ENCODE peak calls at places on chromosomes 5 and 9, in five cellular contexts. One of them, this sample, is unnamed.

GRCh38 chr5:143916441-143916840 is 104.5 kb downstream of the HMHB1 start:
- DNase-seq in T-cell: no peak
- DNase-seq in aorta: no peak
- DNase-seq in activated effector memory CD4-positive, alpha-beta T cell treated with Interleukin-2 at 50 U/mL for 16 hours: no peak
- DNase-seq in upper lobe of left lung: no peak
- DNase-seq in this sample: peak; percentile 25

GRCh38 chr5:28648108-28648507 is 1609.7 kb upstream of the CDH9 start:
- DNase-seq in T-cell: no peak
- DNase-seq in aorta: no peak
- DNase-seq in activated effector memory CD4-positive, alpha-beta T cell treated with Interleukin-2 at 50 U/mL for 16 hours: no peak
- DNase-seq in upper lobe of left lung: no peak
- DNase-seq in this sample: no peak

GRCh38 chr5:166581827-166582226 is 1709.6 kb upstream of the WWC1 start:
- DNase-seq in T-cell: no peak
- DNase-seq in aorta: no peak
- DNase-seq in activated effector memory CD4-positive, alpha-beta T cell treated with Interleukin-2 at 50 U/mL for 16 hours: no peak
- DNase-seq in upper lobe of left lung: no peak
- DNase-seq in this sample: no peak

GRCh38 chr5:113489299-113489698 is 1.0 kb upstream of the MCC start:
- DNase-seq in T-cell: no peak
- DNase-seq in aorta: no peak
- DNase-seq in activated effector memory CD4-positive, alpha-beta T cell treated with Interleukin-2 at 50 U/mL for 16 hours: no peak
- DNase-seq in upper lobe of left lung: no peak
- DNase-seq in this sample: peak; percentile 99

GRCh38 chr5:133234911-133235310 is 183.1 kb downstream of the HSPA4 start:
- DNase-seq in T-cell: no peak
- DNase-seq in aorta: no peak
- DNase-seq in activated effector memory CD4-positive, alpha-beta T cell treated with Interleukin-2 at 50 U/mL for 16 hours: no peak
- DNase-seq in upper lobe of left lung: no peak
- DNase-seq in this sample: no peak

GRCh38 chr9:101578378-101578777 is 16.4 kb downstream of the PPP3R2 start:
- DNase-seq in T-cell: no peak
- DNase-seq in aorta: no peak
- DNase-seq in activated effector memory CD4-positive, alpha-beta T cell treated with Interleukin-2 at 50 U/mL for 16 hours: no peak
- DNase-seq in upper lobe of left lung: no peak
- DNase-seq in this sample: no peak

GRCh38 chr9:124019771-124020519 is 8.4 kb downstream of the LHX2 start:
- DNase-seq in T-cell: no peak
- DNase-seq in aorta: peak; percentile 17
- DNase-seq in activated effector memory CD4-positive, alpha-beta T cell treated with Interleukin-2 at 50 U/mL for 16 hours: no peak
- DNase-seq in upper lobe of left lung: no peak
- DNase-seq in this sample: no peak

GRCh38 chr5:141172381-141173204 is at the start of gene PCDHB7:
- DNase-seq in T-cell: no peak
- DNase-seq in aorta: peak; percentile 44
- DNase-seq in activated effector memory CD4-positive, alpha-beta T cell treated with Interleukin-2 at 50 U/mL for 16 hours: no peak
- DNase-seq in upper lobe of left lung: no peak
- DNase-seq in this sample: peak; percentile 56

GRCh38 chr5:41392016-41392415 is 118.4 kb downstream of the PLCXD3 start:
- DNase-seq in T-cell: no peak
- DNase-seq in aorta: no peak
- DNase-seq in activated effector memory CD4-positive, alpha-beta T cell treated with Interleukin-2 at 50 U/mL for 16 hours: no peak
- DNase-seq in upper lobe of left lung: no peak
- DNase-seq in this sample: no peak

GRCh38 chr9:20980713-20981481 is 50.5 kb downstream of the HACD4 start:
- DNase-seq in T-cell: no peak
- DNase-seq in aorta: no peak
- DNase-seq in activated effector memory CD4-positive, alpha-beta T cell treated with Interleukin-2 at 50 U/mL for 16 hours: no peak
- DNase-seq in upper lobe of left lung: no peak
- DNase-seq in this sample: peak; percentile 74

GRCh38 chr5:135964670-135965320 is 10.0 kb upstream of the LECT2 start:
- DNase-seq in T-cell: no peak
- DNase-seq in aorta: no peak
- DNase-seq in activated effector memory CD4-positive, alpha-beta T cell treated with Interleukin-2 at 50 U/mL for 16 hours: no peak
- DNase-seq in upper lobe of left lung: no peak
- DNase-seq in this sample: peak; percentile 28

GRCh38 chr9:115786321-115786720 is 367.3 kb upstream of the PAPPA start:
- DNase-seq in T-cell: no peak
- DNase-seq in aorta: no peak
- DNase-seq in activated effector memory CD4-positive, alpha-beta T cell treated with Interleukin-2 at 50 U/mL for 16 hours: no peak
- DNase-seq in upper lobe of left lung: no peak
- DNase-seq in this sample: no peak

GRCh38 chr9:81268048-81268447 is 421.3 kb downstream of the TLE1 start:
- DNase-seq in T-cell: no peak
- DNase-seq in aorta: no peak
- DNase-seq in activated effector memory CD4-positive, alpha-beta T cell treated with Interleukin-2 at 50 U/mL for 16 hours: no peak
- DNase-seq in upper lobe of left lung: no peak
- DNase-seq in this sample: no peak

GRCh38 chr9:98940278-98940677 is 3.4 kb upstream of the COL15A1 start:
- DNase-seq in T-cell: no peak
- DNase-seq in aorta: no peak
- DNase-seq in activated effector memory CD4-positive, alpha-beta T cell treated with Interleukin-2 at 50 U/mL for 16 hours: no peak
- DNase-seq in upper lobe of left lung: no peak
- DNase-seq in this sample: no peak

GRCh38 chr9:2662496-2662895 is 40.9 kb downstream of the VLDLR start:
- DNase-seq in T-cell: no peak
- DNase-seq in aorta: no peak
- DNase-seq in activated effector memory CD4-positive, alpha-beta T cell treated with Interleukin-2 at 50 U/mL for 16 hours: no peak
- DNase-seq in upper lobe of left lung: no peak
- DNase-seq in this sample: peak; percentile 3

GRCh38 chr9:33628865-33629410 is 104.9 kb downstream of the ANKRD18B start:
- DNase-seq in T-cell: peak; percentile 11
- DNase-seq in aorta: no peak
- DNase-seq in activated effector memory CD4-positive, alpha-beta T cell treated with Interleukin-2 at 50 U/mL for 16 hours: no peak
- DNase-seq in upper lobe of left lung: peak; percentile 55
- DNase-seq in this sample: no peak

GRCh38 chr9:5764130-5764868 is 68.6 kb downstream of the ERMP1 start:
- DNase-seq in T-cell: no peak
- DNase-seq in aorta: no peak
- DNase-seq in activated effector memory CD4-positive, alpha-beta T cell treated with Interleukin-2 at 50 U/mL for 16 hours: no peak
- DNase-seq in upper lobe of left lung: no peak
- DNase-seq in this sample: no peak

GRCh38 chr9:88786291-88787054 is 204.8 kb upstream of the S1PR3 start:
- DNase-seq in T-cell: no peak
- DNase-seq in aorta: no peak
- DNase-seq in activated effector memory CD4-positive, alpha-beta T cell treated with Interleukin-2 at 50 U/mL for 16 hours: no peak
- DNase-seq in upper lobe of left lung: no peak
- DNase-seq in this sample: no peak

GRCh38 chr9:9054354-9054992 is 1254.9 kb upstream of the DMAC1 start:
- DNase-seq in T-cell: no peak
- DNase-seq in aorta: no peak
- DNase-seq in activated effector memory CD4-positive, alpha-beta T cell treated with Interleukin-2 at 50 U/mL for 16 hours: no peak
- DNase-seq in upper lobe of left lung: no peak
- DNase-seq in this sample: no peak

GRCh38 chr9:129702563-129702962 is 37.1 kb downstream of the PRRX2 start:
- DNase-seq in T-cell: no peak
- DNase-seq in aorta: peak; percentile 75
- DNase-seq in activated effector memory CD4-positive, alpha-beta T cell treated with Interleukin-2 at 50 U/mL for 16 hours: no peak
- DNase-seq in upper lobe of left lung: no peak
- DNase-seq in this sample: peak; percentile 86

GRCh38 chr5:30548580-30549305 is 644.7 kb upstream of the CDH6 start:
- DNase-seq in T-cell: no peak
- DNase-seq in aorta: no peak
- DNase-seq in activated effector memory CD4-positive, alpha-beta T cell treated with Interleukin-2 at 50 U/mL for 16 hours: no peak
- DNase-seq in upper lobe of left lung: no peak
- DNase-seq in this sample: no peak

GRCh38 chr9:129404621-129405020 is 216.3 kb downstream of the C9orf50 start:
- DNase-seq in T-cell: no peak
- DNase-seq in aorta: peak; percentile 44
- DNase-seq in activated effector memory CD4-positive, alpha-beta T cell treated with Interleukin-2 at 50 U/mL for 16 hours: no peak
- DNase-seq in upper lobe of left lung: no peak
- DNase-seq in this sample: no peak

GRCh38 chr5:78533356-78533755 is 115.2 kb downstream of the LHFPL2 start:
- DNase-seq in T-cell: no peak
- DNase-seq in aorta: no peak
- DNase-seq in activated effector memory CD4-positive, alpha-beta T cell treated with Interleukin-2 at 50 U/mL for 16 hours: no peak
- DNase-seq in upper lobe of left lung: no peak
- DNase-seq in this sample: peak; percentile 17